ENCODE peak calls at places on chromosomes 7 and 10, in six cellular contexts. Z is B cell, A is frontal cortex, I is HFF-Myc, F is SW 1271, N is H54. M is an unnamed sample.

GRCh38 chr7:91416485-91416884 is 152.3 kb downstream of the FZD1 start:
- DNase-seq in N (no peak), A (no peak), I (no peak), Z (no peak), F (no peak), M (no peak)

GRCh38 chr10:28291881-28292297 is 11.0 kb downstream of the MPP7 start:
- DNase-seq in F (peak), N (peak), Z (no peak), I (peak), A (no peak), M (no peak)

GRCh38 chr7:105352018-105352612 is 36.6 kb downstream of the SRPK2 start:
- DNase-seq in A (no peak), F (no peak), Z (peak), I (peak), N (peak), M (no peak)

GRCh38 chr10:33157108-33157507 is 177.4 kb downstream of the NRP1 start:
- DNase-seq in N (no peak), F (no peak), I (no peak), A (no peak), Z (no peak), M (no peak)

GRCh38 chr10:74825371-74826141 is 844 bp upstream of the KAT6B start:
- DNase-seq in I (no peak), F (no peak), N (peak), A (peak), Z (no peak), M (no peak)

GRCh38 chr7:68925241-68925640 is 673.0 kb upstream of the AUTS2 start:
- DNase-seq in A (no peak), Z (no peak), I (no peak), N (no peak), F (no peak), M (no peak)

GRCh38 chr7:151028948-151029501 is 775 bp downstream of the ABCB8 start:
- DNase-seq in F (no peak), Z (no peak), A (no peak), I (no peak), N (no peak), M (no peak)

GRCh38 chr10:111967547-111967946 is 216.0 kb downstream of the GPAM start:
- DNase-seq in N (no peak), Z (no peak), I (no peak), F (no peak), A (no peak), M (no peak)

GRCh38 chr10:21523557-21524008 is 1.9 kb downstream of the SKIDA1 start:
- DNase-seq in I (peak), N (no peak), F (no peak), Z (no peak), A (no peak), M (no peak)

GRCh38 chr10:132539431-132539839 is 1.8 kb downstream of the INPP5A start:
- DNase-seq in I (no peak), Z (peak), A (no peak), N (peak), F (no peak), M (no peak)

GRCh38 chr10:7813481-7813880 is 4.8 kb upstream of the TAF3 start:
- DNase-seq in N (no peak), F (no peak), I (no peak), Z (no peak), A (no peak), M (no peak)

GRCh38 chr7:141027043-141027442 is 12.3 kb upstream of the MRPS33 start:
- DNase-seq in N (no peak), I (no peak), F (no peak), Z (no peak), A (no peak), M (no peak)